ENCODE peak calls at places on chromosomes 16 and 17, in five cellular contexts. D is heart left ventricle, L is ascending aorta, Y is endodermal cell, M is heart right ventricle. E is an unnamed sample.

GRCh38 chr16:51938861-51939260 is 608.1 kb downstream of the TOX3 start:
- DNase-seq in D (no peak), L (no peak), Y (no peak), M (no peak), E (no peak)

GRCh38 chr16:4682616-4683254 is 10.6 kb upstream of the NUDT16L1 start:
- DNase-seq in D (no peak), L (no peak), Y (peak), M (no peak), E (no peak)

GRCh38 chr16:85291302-85292148 is 179.3 kb upstream of the CIBAR2 start:
- DNase-seq in D (peak), L (no peak), Y (no peak), M (peak), E (peak)

GRCh38 chr17:56918916-56919315 is 5.1 kb upstream of the TRIM25 start:
- DNase-seq in D (no peak), L (no peak), Y (no peak), M (no peak), E (no peak)

GRCh38 chr17:31511176-31511540 is 119.7 kb downstream of the RAB11FIP4 start:
- DNase-seq in D (peak), L (no peak), Y (no peak), M (no peak), E (peak)

GRCh38 chr17:61393904-61394629 is 5.6 kb upstream of the TBX2 start:
- DNase-seq in D (no peak), L (no peak), Y (peak), M (no peak), E (no peak)

GRCh38 chr17:45688353-45688752 is 95.8 kb upstream of the CRHR1 start:
- DNase-seq in D (no peak), L (no peak), Y (no peak), M (no peak), E (no peak)

GRCh38 chr17:2844386-2844785 is 48.1 kb downstream of the RAP1GAP2 start:
- DNase-seq in D (no peak), L (no peak), Y (peak), M (no peak), E (no peak)

GRCh38 chr17:77778636-77779524 is 179.6 kb upstream of the TNRC6C start:
- DNase-seq in D (peak), L (peak), Y (no peak), M (peak), E (peak)

GRCh38 chr17:31564883-31565297 is 173.4 kb downstream of the RAB11FIP4 start:
- DNase-seq in D (no peak), L (no peak), Y (peak), M (peak), E (no peak)

GRCh38 chr16:71526111-71526998 is at the start of gene CHST4:
- DNase-seq in D (no peak), L (no peak), Y (peak), M (no peak), E (no peak)

GRCh38 chr16:19555938-19556778 is 655 bp downstream of the VPS35L start:
- DNase-seq in D (no peak), L (no peak), Y (peak), M (peak), E (no peak)

GRCh38 chr17:2892305-2892971 is 96.2 kb downstream of the RAP1GAP2 start:
- DNase-seq in D (peak), L (no peak), Y (peak), M (no peak), E (no peak)

GRCh38 chr17:74852237-74853047 is 7.2 kb downstream of the GRIN2C start:
- DNase-seq in D (no peak), L (no peak), Y (peak), M (no peak), E (no peak)

GRCh38 chr17:17408236-17408794 is 68.5 kb upstream of the MED9 start:
- DNase-seq in D (no peak), L (no peak), Y (no peak), M (no peak), E (no peak)

GRCh38 chr17:58081641-58082340 is 1.4 kb upstream of the DYNLL2 start:
- DNase-seq in D (no peak), L (no peak), Y (peak), M (no peak), E (no peak)

GRCh38 chr17:55307879-55308278 is 43.1 kb downstream of the HLF start:
- DNase-seq in D (no peak), L (no peak), Y (peak), M (no peak), E (no peak)

GRCh38 chr17:35900280-35900679 is 20.1 kb upstream of the CCL5 start:
- DNase-seq in D (no peak), L (no peak), Y (no peak), M (no peak), E (no peak)

GRCh38 chr16:11583171-11583570 is 3.5 kb downstream of the LITAF start:
- DNase-seq in D (no peak), L (no peak), Y (no peak), M (no peak), E (peak)

GRCh38 chr17:71922439-71922838 is 198.4 kb upstream of the SOX9 start:
- DNase-seq in D (no peak), L (no peak), Y (peak), M (no peak), E (no peak)

GRCh38 chr16:85782476-85782875 is 16.9 kb downstream of the EMC8 start:
- DNase-seq in D (no peak), L (no peak), Y (no peak), M (no peak), E (no peak)

GRCh38 chr16:47375423-47375822 is 85.4 kb downstream of the ITFG1 start:
- DNase-seq in D (no peak), L (no peak), Y (no peak), M (no peak), E (no peak)

GRCh38 chr17:10171581-10171981 is 26.8 kb downstream of the GAS7 start:
- DNase-seq in D (no peak), L (no peak), Y (no peak), M (no peak), E (no peak)
- H3K4me3 ChIP-seq in D (no peak), L (no peak), Y (no peak), M (no peak), E (no peak)

DNA sequence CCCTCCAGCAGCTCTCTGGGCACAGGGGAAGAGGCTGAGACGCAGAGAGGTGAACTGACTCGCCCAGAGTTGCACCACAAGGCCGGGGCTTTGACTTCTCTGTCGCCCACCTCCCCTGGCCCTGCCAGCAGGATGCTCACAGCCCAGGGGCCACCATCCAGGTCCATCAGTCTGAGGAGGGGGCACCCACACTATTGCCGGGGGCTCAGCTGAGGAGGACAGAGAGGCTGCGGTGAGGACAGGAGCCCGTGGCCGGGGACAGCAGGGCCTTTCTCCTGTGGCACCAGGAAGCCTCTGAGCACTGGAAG is 32.6 kb downstream of the KDM8 start:
- DNase-seq in D (no peak), L (no peak), Y (no peak), M (no peak), E (no peak)
- H3K27ac ChIP-seq in D (peak), L (peak), Y (no peak), M (peak), E (peak)

GRCh38 chr17:82978765-82979349 is 100.6 kb upstream of the METRNL start:
- DNase-seq in D (no peak), L (no peak), Y (no peak), M (no peak), E (no peak)
- H3K4me3 ChIP-seq in D (no peak), L (no peak), Y (no peak), M (no peak), E (no peak)

GRCh38 chr16:8941718-8942344 is 21.9 kb downstream of the USP7 start:
- DNase-seq in D (no peak), L (no peak), Y (no peak), M (no peak), E (no peak)

GRCh38 chr16:8944113-8944765 is 19.5 kb downstream of the USP7 start:
- DNase-seq in D (no peak), L (no peak), Y (peak), M (no peak), E (no peak)

GRCh38 chr16:8945626-8946296 is 17.9 kb downstream of the USP7 start:
- DNase-seq in D (no peak), L (no peak), Y (no peak), M (no peak), E (no peak)

GRCh38 chr16:8946544-8946943 is 17.2 kb downstream of the USP7 start:
- DNase-seq in D (no peak), L (no peak), Y (peak), M (no peak), E (no peak)

DNA sequence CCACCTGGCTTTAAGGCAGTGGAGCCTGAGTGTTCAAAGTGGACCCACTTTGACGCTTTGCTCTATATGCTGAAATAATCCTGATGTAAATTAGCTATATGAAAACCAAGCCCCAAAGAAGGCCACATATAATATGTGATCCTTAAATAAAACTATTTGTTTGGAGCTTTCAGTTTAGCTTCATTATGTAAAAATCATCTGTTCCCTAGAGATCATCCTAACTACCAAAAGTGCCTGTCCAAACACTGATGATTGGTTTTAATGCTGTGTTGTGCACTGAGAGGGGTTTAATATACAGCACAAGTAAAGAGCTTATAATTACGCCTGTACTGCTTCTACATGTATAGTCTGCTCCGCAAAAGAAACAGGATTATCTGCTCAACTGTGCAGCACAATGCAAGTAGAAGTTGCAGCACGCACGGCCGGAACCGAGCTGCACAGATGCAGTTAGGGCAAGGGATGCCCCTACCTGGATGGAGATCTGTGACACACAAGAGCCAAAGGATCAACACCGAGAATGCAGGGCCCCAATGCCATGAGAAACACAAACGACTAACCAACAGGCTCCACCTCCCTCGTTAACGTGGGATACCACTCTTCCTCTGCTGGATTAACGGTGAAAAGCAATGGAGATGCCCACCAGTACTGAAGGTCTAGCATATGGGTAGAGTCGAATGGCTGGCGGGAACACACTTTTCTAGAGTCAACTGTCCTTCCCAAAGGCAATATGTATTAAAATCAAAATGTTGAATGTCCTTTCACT is 20.5 kb downstream of the USP7 start:
- DNase-seq in D (no peak), L (no peak), Y (peak), M (no peak), E (no peak)
- H3K27ac ChIP-seq in D (no peak), L (no peak), Y (no peak), M (no peak), E (no peak)

DNA sequence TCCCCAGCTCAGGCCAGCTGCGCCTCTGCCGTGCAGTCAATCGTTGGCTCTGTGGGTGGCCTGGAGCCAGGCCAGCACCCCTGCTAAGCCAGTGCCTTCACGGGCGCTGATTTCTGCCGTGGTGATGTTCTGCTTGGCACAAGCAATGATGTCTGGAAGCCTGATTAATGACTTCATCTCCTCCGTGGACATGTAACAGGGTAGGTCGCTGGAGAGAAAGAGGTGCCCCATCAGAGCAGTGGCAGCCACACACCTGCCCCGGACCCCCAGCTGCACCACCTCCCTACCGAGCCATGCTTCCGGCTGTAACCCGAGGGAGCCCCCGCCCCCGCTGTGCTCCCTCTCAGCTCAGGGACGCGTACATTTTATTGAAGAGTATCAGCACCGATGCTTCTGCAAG is 1.9 kb downstream of the ARL16 start:
- DNase-seq in D (no peak), L (no peak), Y (no peak), M (no peak), E (no peak)
- H3K4me3 ChIP-seq in D (no peak), L (no peak), Y (no peak), M (no peak), E (no peak)

GRCh38 chr17:1447061-1447460 is 9.0 kb downstream of the CRK start:
- DNase-seq in D (no peak), L (no peak), Y (no peak), M (no peak), E (no peak)
- H3K27ac ChIP-seq in D (peak), L (no peak), Y (no peak), M (peak), E (peak)

GRCh38 chr16:2340564-2341455 is at the start of gene ABCA3:
- DNase-seq in D (peak), L (peak), Y (peak), M (peak), E (peak)
- H3K4me3 ChIP-seq in D (peak), L (peak), Y (peak), M (peak), E (peak)

GRCh38 chr17:48490391-48491026 is 40.3 kb downstream of the HOXB1 start:
- DNase-seq in D (no peak), L (no peak), Y (no peak), M (no peak), E (no peak)
- H3K27ac ChIP-seq in D (no peak), L (no peak), Y (no peak), M (no peak), E (no peak)

GRCh38 chr17:18919963-18920362 is 32.0 kb upstream of the SLC5A10 start:
- DNase-seq in D (no peak), L (no peak), Y (no peak), M (no peak), E (no peak)

GRCh38 chr17:18920911-18921441 is 31.0 kb upstream of the SLC5A10 start:
- DNase-seq in D (no peak), L (no peak), Y (no peak), M (no peak), E (no peak)

GRCh38 chr17:18921912-18922451 is 30.0 kb upstream of the SLC5A10 start:
- DNase-seq in D (no peak), L (no peak), Y (no peak), M (no peak), E (no peak)

GRCh38 chr17:18925187-18925586 is 26.8 kb upstream of the SLC5A10 start:
- DNase-seq in D (no peak), L (no peak), Y (no peak), M (no peak), E (no peak)

DNA sequence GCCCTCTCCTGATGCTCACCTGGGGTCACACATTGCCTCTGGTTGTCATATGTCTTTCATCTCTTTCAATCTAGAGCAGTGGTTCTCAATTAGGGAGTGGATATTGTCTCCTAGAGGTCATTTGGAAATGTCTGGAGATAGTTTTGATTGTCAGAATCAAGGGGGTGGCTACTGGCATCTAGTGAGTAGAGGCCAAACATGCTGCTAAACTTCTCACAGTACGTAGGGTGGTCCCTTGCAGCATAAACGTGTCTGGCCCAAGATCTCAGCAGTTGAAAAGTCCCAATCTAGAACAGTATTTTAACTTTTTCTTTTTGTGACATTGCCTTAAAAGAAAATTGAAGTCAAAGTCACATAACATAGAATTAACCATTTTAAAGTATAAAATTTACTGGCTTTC is 30.5 kb upstream of the SLC5A10 start:
- DNase-seq in D (no peak), L (no peak), Y (no peak), M (no peak), E (no peak)
- H3K4me3 ChIP-seq in D (no peak), L (no peak), Y (no peak), M (no peak), E (no peak)